ENCODE peak calls at places on chromosomes 7 and 10, in eight cellular contexts. V is SK-N-SH, G is AG10803, L is HCT116, X is coronary artery, S is astrocyte, U is left lung, W is HFFc6. H is an unnamed sample.

GRCh38 chr7:55370001-55370400 is 4.9 kb downstream of the LANCL2 start:
- DNase-seq in V (no peak), G (peak), L (no peak), X (no peak), S (peak), U (no peak), W (peak), H (no peak)

GRCh38 chr10:88899886-88900285 is 19.8 kb downstream of the STAMBPL1 start:
- DNase-seq in V (no peak), G (no peak), L (no peak), X (no peak), S (no peak), U (no peak), W (no peak), H (no peak)

GRCh38 chr10:132511692-132512442 is 25.7 kb upstream of the INPP5A start:
- DNase-seq in V (no peak), G (no peak), L (no peak), X (no peak), S (no peak), U (no peak), W (no peak), H (no peak)

GRCh38 chr7:36448781-36449379 is 59.2 kb downstream of the ANLN start:
- DNase-seq in V (no peak), G (no peak), L (no peak), X (no peak), S (peak), U (no peak), W (peak), H (no peak)

GRCh38 chr10:59405235-59405634 is 42.9 kb upstream of the FAM13C start:
- DNase-seq in V (no peak), G (no peak), L (no peak), X (no peak), S (no peak), U (no peak), W (no peak), H (no peak)

GRCh38 chr10:451021-451471 is 238.4 kb downstream of the DIP2C start:
- DNase-seq in V (no peak), G (no peak), L (no peak), X (no peak), S (peak), U (no peak), W (no peak), H (no peak)

GRCh38 chr10:132308588-132309451 is 1.1 kb upstream of the STK32C start:
- DNase-seq in V (no peak), G (no peak), L (no peak), X (peak), S (no peak), U (no peak), W (no peak), H (no peak)

GRCh38 chr10:5654218-5654755 is 12.1 kb downstream of the ASB13 start:
- DNase-seq in V (no peak), G (no peak), L (no peak), X (no peak), S (no peak), U (no peak), W (no peak), H (no peak)

GRCh38 chr10:32207544-32207943 is 139.4 kb downstream of the EPC1 start:
- DNase-seq in V (peak), G (peak), L (peak), X (no peak), S (no peak), U (no peak), W (peak), H (no peak)

GRCh38 chr7:46814516-46815250 is 767.2 kb downstream of the TNS3 start:
- DNase-seq in V (no peak), G (peak), L (no peak), X (no peak), S (no peak), U (no peak), W (no peak), H (no peak)

GRCh38 chr10:71762324-71762723 is 11.0 kb downstream of the VSIR start:
- DNase-seq in V (no peak), G (no peak), L (no peak), X (no peak), S (no peak), U (no peak), W (no peak), H (no peak)

GRCh38 chr10:1347962-1348772 is 292.0 kb downstream of the WDR37 start:
- DNase-seq in V (no peak), G (no peak), L (no peak), X (no peak), S (no peak), U (no peak), W (no peak), H (no peak)

GRCh38 chr10:3774814-3775670 is 10.0 kb downstream of the KLF6 start:
- DNase-seq in V (no peak), G (peak), L (peak), X (peak), S (peak), U (no peak), W (peak), H (peak)

DNA sequence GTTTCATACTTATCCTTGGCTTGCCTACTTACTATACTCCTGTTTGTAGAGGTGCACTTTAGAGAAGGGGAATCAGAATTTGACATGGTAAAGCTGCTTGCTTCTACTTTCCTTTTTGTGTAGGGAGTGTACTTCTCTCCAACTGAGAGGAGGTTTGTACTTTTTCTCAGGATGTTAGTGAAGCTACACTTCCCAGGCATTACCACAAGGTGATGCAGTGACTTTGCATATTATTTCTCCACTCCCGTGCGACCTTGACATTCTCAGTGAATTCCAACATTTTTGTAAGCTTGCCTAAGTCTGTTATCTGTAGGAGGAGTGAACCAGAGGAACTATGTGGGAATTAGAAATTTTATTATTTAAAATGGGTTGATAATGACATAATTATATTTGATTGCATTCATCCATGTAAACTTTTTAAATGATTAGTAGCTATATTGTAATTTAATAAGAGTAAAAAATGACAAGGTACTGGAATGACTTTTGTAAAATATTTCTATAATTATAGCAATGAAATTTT is 5.2 kb downstream of the TAX1BP1 start:
- DNase-seq in V (peak), G (peak), L (peak), X (no peak), S (peak), U (no peak), W (peak), H (no peak)
- TF ChIP-seq CTCF in V (peak), G (peak), L (peak), X (peak), S (peak), U (peak), W (peak), H (peak)

GRCh38 chr7:117179701-117180100 is 143.2 kb downstream of the WNT2 start:
- DNase-seq in V (no peak), G (no peak), L (no peak), X (no peak), S (no peak), U (no peak), W (no peak), H (no peak)
- TF ChIP-seq CTCF in V (no peak), G (no peak), L (no peak), X (no peak), S (no peak), U (no peak), W (no peak), H (no peak)

GRCh38 chr7:43456200-43456599 is 126.7 kb upstream of the STK17A start:
- DNase-seq in V (no peak), G (no peak), L (no peak), X (no peak), S (no peak), U (no peak), W (no peak), H (no peak)
- TF ChIP-seq CTCF in V (peak), G (no peak), L (peak), X (no peak), S (peak), U (no peak), W (no peak), H (peak)

GRCh38 chr7:44852590-44852989 is 4.7 kb upstream of the H2AZ2 start:
- DNase-seq in V (no peak), G (no peak), L (no peak), X (no peak), S (no peak), U (no peak), W (no peak), H (no peak)

GRCh38 chr7:44854644-44855364 is 6.9 kb upstream of the H2AZ2 start:
- DNase-seq in V (no peak), G (no peak), L (no peak), X (no peak), S (peak), U (no peak), W (no peak), H (no peak)

GRCh38 chr7:44853391-44853790 is 5.5 kb upstream of the H2AZ2 start:
- DNase-seq in V (no peak), G (no peak), L (peak), X (no peak), S (no peak), U (no peak), W (no peak), H (no peak)

GRCh38 chr7:44858161-44858560 is 10.3 kb upstream of the H2AZ2 start:
- DNase-seq in V (no peak), G (no peak), L (no peak), X (no peak), S (no peak), U (no peak), W (no peak), H (no peak)
- TF ChIP-seq CTCF in V (peak), G (peak), L (no peak), X (no peak), S (peak), U (no peak), W (peak), H (peak)

GRCh38 chr10:73817826-73818225 is 6.4 kb upstream of the NDST2 start:
- DNase-seq in V (no peak), G (no peak), L (no peak), X (no peak), S (no peak), U (no peak), W (no peak), H (no peak)

GRCh38 chr10:73816917-73817729 is 5.7 kb upstream of the NDST2 start:
- DNase-seq in V (no peak), G (no peak), L (no peak), X (no peak), S (peak), U (no peak), W (no peak), H (no peak)

GRCh38 chr10:73819025-73819424 is 7.6 kb upstream of the NDST2 start:
- DNase-seq in V (no peak), G (no peak), L (no peak), X (no peak), S (no peak), U (no peak), W (no peak), H (no peak)

GRCh38 chr10:73818402-73818801 is 7.0 kb upstream of the NDST2 start:
- DNase-seq in V (no peak), G (no peak), L (no peak), X (no peak), S (no peak), U (no peak), W (no peak), H (no peak)

DNA sequence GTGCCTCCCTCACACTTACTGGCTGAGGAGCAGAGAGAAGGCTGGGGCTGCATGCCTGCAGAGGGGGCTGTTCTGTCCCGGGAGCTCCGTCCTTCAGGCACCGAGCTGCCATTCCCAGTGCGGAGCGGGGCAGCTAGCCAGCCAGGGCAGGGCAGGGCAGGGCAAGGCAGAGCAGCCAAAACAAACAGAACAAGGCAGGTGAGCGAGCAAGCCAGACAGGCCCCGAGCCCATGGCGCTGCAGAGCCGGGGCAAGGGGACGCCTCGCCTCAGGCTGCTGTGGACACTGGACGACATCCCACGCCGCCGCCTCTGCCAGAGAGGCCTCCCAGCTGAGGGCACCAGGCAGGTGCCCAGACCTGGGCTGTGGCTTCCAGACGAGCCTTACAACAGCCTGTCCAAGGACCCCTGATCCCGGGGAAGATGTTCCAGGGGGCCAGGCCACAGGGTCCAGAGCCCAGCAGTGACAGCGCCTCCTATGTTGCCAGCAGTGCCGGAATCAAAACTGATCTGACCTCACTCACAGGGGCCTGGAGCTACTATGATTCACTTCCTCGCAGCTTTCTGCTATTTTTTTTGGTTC is 8.2 kb upstream of the NDST2 start:
- DNase-seq in V (no peak), G (no peak), L (no peak), X (no peak), S (no peak), U (peak), W (no peak), H (no peak)
- TF ChIP-seq CTCF in V (no peak), G (no peak), L (no peak), X (no peak), S (no peak), U (no peak), W (peak), H (no peak)